ENCODE peak calls at places on chromosomes 13 and 19, in nine cellular contexts. One of them, this sample, is unnamed.

GRCh38 chr19:1754651-1755466 is 1.6 kb downstream of the ONECUT3 start:
- DNase-seq in COLO829: no peak
- DNase-seq in NCI-H1694 treated with DMSO at 0.1 percent for 48 hours: no peak
- DNase-seq in cardiac muscle cell: no peak
- DNase-seq in AG09309: no peak
- DNase-seq in GM10248: no peak
- DNase-seq in activated naive CD4-positive, alpha-beta T cell: no peak
- DNase-seq in uterus: no peak
- DNase-seq in NCI-H1436 treated with DMSO at 0.1 percent for 48 hours: no peak
- DNase-seq in this sample: no peak

GRCh38 chr19:11361037-11361770 is 6.0 kb downstream of the PLPPR2 start:
- DNase-seq in COLO829: no peak
- DNase-seq in NCI-H1694 treated with DMSO at 0.1 percent for 48 hours: no peak
- DNase-seq in cardiac muscle cell: no peak
- DNase-seq in AG09309: no peak
- DNase-seq in GM10248: no peak
- DNase-seq in activated naive CD4-positive, alpha-beta T cell: no peak
- DNase-seq in uterus: no peak
- DNase-seq in NCI-H1436 treated with DMSO at 0.1 percent for 48 hours: no peak
- DNase-seq in this sample: no peak

GRCh38 chr19:3725640-3726310 is 17.6 kb downstream of the TJP3 start:
- DNase-seq in COLO829: no peak
- DNase-seq in NCI-H1694 treated with DMSO at 0.1 percent for 48 hours: no peak
- DNase-seq in cardiac muscle cell: peak
- DNase-seq in AG09309: no peak
- DNase-seq in GM10248: no peak
- DNase-seq in activated naive CD4-positive, alpha-beta T cell: no peak
- DNase-seq in uterus: no peak
- DNase-seq in NCI-H1436 treated with DMSO at 0.1 percent for 48 hours: no peak
- DNase-seq in this sample: no peak

GRCh38 chr13:113669871-113670341 is 2.9 kb downstream of the GRK1 start:
- DNase-seq in COLO829: no peak
- DNase-seq in NCI-H1694 treated with DMSO at 0.1 percent for 48 hours: no peak
- DNase-seq in cardiac muscle cell: no peak
- DNase-seq in AG09309: no peak
- DNase-seq in GM10248: no peak
- DNase-seq in activated naive CD4-positive, alpha-beta T cell: no peak
- DNase-seq in uterus: peak
- DNase-seq in NCI-H1436 treated with DMSO at 0.1 percent for 48 hours: no peak
- DNase-seq in this sample: no peak

GRCh38 chr19:10744848-10745293 is 27.0 kb downstream of the DNM2 start:
- DNase-seq in COLO829: peak
- DNase-seq in NCI-H1694 treated with DMSO at 0.1 percent for 48 hours: no peak
- DNase-seq in cardiac muscle cell: no peak
- DNase-seq in AG09309: no peak
- DNase-seq in GM10248: no peak
- DNase-seq in activated naive CD4-positive, alpha-beta T cell: no peak
- DNase-seq in uterus: no peak
- DNase-seq in NCI-H1436 treated with DMSO at 0.1 percent for 48 hours: no peak
- DNase-seq in this sample: peak

GRCh38 chr13:48680756-48681392 is 27.1 kb downstream of the CYSLTR2 start:
- DNase-seq in COLO829: no peak
- DNase-seq in NCI-H1694 treated with DMSO at 0.1 percent for 48 hours: no peak
- DNase-seq in cardiac muscle cell: no peak
- DNase-seq in AG09309: no peak
- DNase-seq in GM10248: no peak
- DNase-seq in activated naive CD4-positive, alpha-beta T cell: no peak
- DNase-seq in uterus: no peak
- DNase-seq in NCI-H1436 treated with DMSO at 0.1 percent for 48 hours: no peak
- DNase-seq in this sample: peak

GRCh38 chr19:49802836-49803528 is 10.1 kb downstream of the FUZ start:
- DNase-seq in COLO829: no peak
- DNase-seq in NCI-H1694 treated with DMSO at 0.1 percent for 48 hours: no peak
- DNase-seq in cardiac muscle cell: no peak
- DNase-seq in AG09309: no peak
- DNase-seq in GM10248: no peak
- DNase-seq in activated naive CD4-positive, alpha-beta T cell: no peak
- DNase-seq in uterus: peak
- DNase-seq in NCI-H1436 treated with DMSO at 0.1 percent for 48 hours: no peak
- DNase-seq in this sample: no peak

GRCh38 chr19:11674067-11674492 is 64.7 kb downstream of the ZNF823 start:
- DNase-seq in COLO829: no peak
- DNase-seq in NCI-H1694 treated with DMSO at 0.1 percent for 48 hours: no peak
- DNase-seq in cardiac muscle cell: no peak
- DNase-seq in AG09309: no peak
- DNase-seq in GM10248: no peak
- DNase-seq in activated naive CD4-positive, alpha-beta T cell: no peak
- DNase-seq in uterus: no peak
- DNase-seq in NCI-H1436 treated with DMSO at 0.1 percent for 48 hours: no peak
- DNase-seq in this sample: no peak

GRCh38 chr13:31073859-31074718 is 87.6 kb downstream of the HSPH1 start:
- DNase-seq in COLO829: no peak
- DNase-seq in NCI-H1694 treated with DMSO at 0.1 percent for 48 hours: no peak
- DNase-seq in cardiac muscle cell: peak
- DNase-seq in AG09309: no peak
- DNase-seq in GM10248: peak
- DNase-seq in activated naive CD4-positive, alpha-beta T cell: no peak
- DNase-seq in uterus: no peak
- DNase-seq in NCI-H1436 treated with DMSO at 0.1 percent for 48 hours: no peak
- DNase-seq in this sample: no peak